ENCODE peak calls at places on chromosome 18, in six cellular contexts. J is omental fat pad, C is SW480, H is GM12865, V is anterior cingulate cortex, F is GM23248. S is an unnamed sample.

GRCh38 chr18:36158261-36158867 is 28.7 kb downstream of the ELP2 start:
- DNase-seq in C (no peak), J (no peak), H (no peak), V (no peak), F (peak; percentile 85), S (no peak)

GRCh38 chr18:14944838-14945237 is 196.9 kb downstream of the ANKRD30B start:
- DNase-seq in J (no peak), F (no peak), H (no peak), V (no peak), C (no peak), S (no peak)

GRCh38 chr18:42936289-42936688 is 179.2 kb downstream of the RIT2 start:
- DNase-seq in C (no peak), V (no peak), H (peak; percentile 52), J (no peak), F (no peak), S (no peak)

GRCh38 chr18:74446178-74446577 is 10.9 kb downstream of the DIPK1C start:
- DNase-seq in V (no peak), J (no peak), H (no peak), C (no peak), F (no peak), S (no peak)

GRCh38 chr18:52572036-52572750 is 232.2 kb downstream of the DCC start:
- DNase-seq in C (no peak), H (no peak), F (no peak), J (no peak), V (no peak), S (no peak)

GRCh38 chr18:30987479-30988241 is 54.9 kb downstream of the DSC3 start:
- DNase-seq in V (no peak), J (peak; percentile 32), C (peak; percentile 36), H (peak; percentile 37), F (peak; percentile 2), S (no peak)

GRCh38 chr18:24584777-24585176 is 124.3 kb downstream of the HRH4 start:
- DNase-seq in V (no peak), J (no peak), C (no peak), H (no peak), F (no peak), S (no peak)

GRCh38 chr18:56158676-56159075 is 479.7 kb downstream of the TXNL1 start:
- DNase-seq in J (no peak), F (no peak), V (no peak), C (no peak), H (no peak), S (no peak)

GRCh38 chr18:44719519-44720060 is 38.9 kb downstream of the SETBP1 start:
- DNase-seq in J (no peak), C (no peak), V (no peak), F (no peak), H (no peak), S (no peak)

GRCh38 chr18:63082661-63083531 is 236.7 kb downstream of the BCL2 start:
- DNase-seq in J (no peak), F (peak; percentile 77), H (no peak), V (no peak), C (no peak), S (no peak)

GRCh38 chr18:13611616-13612110 is 114.7 kb downstream of the FAM210A start:
- DNase-seq in V (peak; percentile 71), H (no peak), C (no peak), F (peak; percentile 61), J (no peak), S (peak; percentile 72)

GRCh38 chr18:55996726-55997125 is 408.7 kb upstream of the TCF4 start:
- DNase-seq in H (no peak), J (no peak), F (no peak), V (no peak), C (no peak), S (no peak)

GRCh38 chr18:39599251-39599650 is 2033.7 kb upstream of the CELF4 start:
- DNase-seq in C (no peak), F (no peak), V (no peak), H (no peak), J (no peak), S (no peak)

GRCh38 chr18:50633992-50634391 is 74.1 kb downstream of the MAPK4 start:
- DNase-seq in C (no peak), F (no peak), V (no peak), J (no peak), H (no peak), S (no peak)

GRCh38 chr18:6980363-6980762 is 137.2 kb downstream of the LAMA1 start:
- DNase-seq in J (no peak), C (no peak), V (no peak), F (peak; percentile 5), H (no peak), S (no peak)

GRCh38 chr18:42052137-42052708 is 97.2 kb downstream of the PIK3C3 start:
- DNase-seq in C (no peak), F (peak; percentile 53), J (no peak), H (no peak), V (no peak), S (peak; percentile 80)

GRCh38 chr18:7038330-7038846 is 79.2 kb downstream of the LAMA1 start:
- DNase-seq in V (peak; percentile 16), F (peak; percentile 100), H (no peak), J (peak; percentile 92), C (peak; percentile 40), S (peak; percentile 10)

GRCh38 chr18:67217551-67218166 is 298.9 kb downstream of the DSEL start:
- DNase-seq in V (peak; percentile 2), F (peak; percentile 83), J (peak; percentile 33), H (peak; percentile 63), C (peak; percentile 12), S (peak; percentile 33)

GRCh38 chr18:12765127-12765526 is 62.3 kb downstream of the PSMG2 start:
- DNase-seq in C (no peak), J (no peak), F (no peak), V (no peak), H (no peak), S (no peak)

GRCh38 chr18:4106407-4107033 is 348.6 kb downstream of the DLGAP1 start:
- DNase-seq in C (peak; percentile 25), V (peak; percentile 47), H (peak; percentile 80), J (peak; percentile 81), F (peak; percentile 69), S (peak; percentile 49)

GRCh38 chr18:23131693-23132319 is 3.5 kb upstream of the CABLES1 start:
- DNase-seq in V (no peak), H (peak; percentile 87), C (peak; percentile 61), F (peak; percentile 83), J (peak; percentile 38), S (peak; percentile 32)

GRCh38 chr18:36454848-36455458 is 157.4 kb downstream of the FHOD3 start:
- DNase-seq in V (no peak), H (no peak), C (no peak), F (no peak), J (no peak), S (no peak)

GRCh38 chr18:55096261-55097026 is 137.2 kb upstream of the CCDC68 start:
- DNase-seq in C (peak; percentile 65), J (no peak), F (peak; percentile 79), V (no peak), H (peak; percentile 63), S (peak; percentile 27)

GRCh38 chr18:35393716-35394115 is 16.6 kb upstream of the ZNF396 start:
- DNase-seq in F (no peak), J (no peak), C (no peak), V (no peak), H (no peak), S (no peak)

GRCh38 chr18:2223859-2224258 is 347.4 kb downstream of the METTL4 start:
- DNase-seq in H (peak; percentile 7), V (no peak), J (no peak), C (peak; percentile 17), F (peak; percentile 30), S (peak; percentile 47)

GRCh38 chr18:55439036-55439435 is 149.0 kb downstream of the TCF4 start:
- DNase-seq in V (no peak), J (no peak), F (no peak), H (no peak), C (no peak), S (no peak)

GRCh38 chr18:22168360-22168921 is 948 bp upstream of the GATA6 start:
- DNase-seq in V (no peak), C (peak; percentile 64), J (no peak), F (no peak), H (no peak), S (no peak)

GRCh38 chr18:12239426-12239825 is 14.7 kb upstream of the CIDEA start:
- DNase-seq in J (no peak), F (peak; percentile 54), V (no peak), H (no peak), C (no peak), S (no peak)